ENCODE peak calls at places on chromosome 7, in five cellular contexts. P, B, C, O and A are unnamed samples.
A peak's percentile ranks its signal among the peaks of the same experiment; 100 is the strongest.

GRCh38 chr7:145700488-145700887 is 416.1 kb upstream of the CNTNAP2 start:
- DNase-seq in O (no peak), C (no peak), P (no peak), B (no peak), A (no peak)

GRCh38 chr7:28792858-28793257 is 165.3 kb downstream of the TRIL start:
- DNase-seq in O (no peak), B (no peak), C (no peak), P (no peak), A (no peak)

GRCh38 chr7:50206521-50207250 is 97.8 kb upstream of the IKZF1 start:
- DNase-seq in C (no peak), B (no peak), P (peak; percentile 80), O (no peak), A (no peak)

GRCh38 chr7:102412548-102412947 is 16.4 kb downstream of the PRKRIP1 start:
- DNase-seq in B (peak; percentile 66), P (peak; percentile 18), C (peak; percentile 62), O (peak; percentile 84), A (peak; percentile 86)

GRCh38 chr7:128361463-128362441 is at the start of gene PRRT4:
- DNase-seq in O (no peak), P (peak; percentile 50), C (peak; percentile 32), B (peak; percentile 38), A (no peak)

GRCh38 chr7:129536323-129536722 is 34.0 kb downstream of the SMKR1 start:
- DNase-seq in B (no peak), C (no peak), O (no peak), P (peak; percentile 7), A (no peak)

GRCh38 chr7:153951207-153951725 is 100.9 kb upstream of the DPP6 start:
- DNase-seq in P (no peak), O (no peak), B (no peak), C (no peak), A (no peak)

GRCh38 chr7:37359662-37360444 is 88.8 kb downstream of the ELMO1 start:
- DNase-seq in P (no peak), C (no peak), O (no peak), B (no peak), A (no peak)

GRCh38 chr7:75737856-75738603 is 711 bp downstream of the HIP1 start:
- DNase-seq in B (peak; percentile 34), C (no peak), O (no peak), P (no peak), A (no peak)

GRCh38 chr7:127907638-127908040 is 123.6 kb downstream of the LRRC4 start:
- DNase-seq in C (peak; percentile 86), B (no peak), P (no peak), O (no peak), A (no peak)

GRCh38 chr7:33258561-33258960 is 129.2 kb downstream of the BBS9 start:
- DNase-seq in B (no peak), O (no peak), P (no peak), C (no peak), A (no peak)

GRCh38 chr7:30992414-30992813 is 28.7 kb downstream of the GHRHR start:
- DNase-seq in B (no peak), P (no peak), C (no peak), O (no peak), A (no peak)

GRCh38 chr7:78437118-78437517 is 638.5 kb downstream of the PHTF2 start:
- DNase-seq in C (no peak), O (no peak), P (no peak), B (no peak), A (no peak)

GRCh38 chr7:117673367-117673766 is 193.5 kb downstream of the CFTR start:
- DNase-seq in B (peak; percentile 77), C (no peak), P (no peak), O (no peak), A (peak; percentile 76)

GRCh38 chr7:48045205-48045765 is 9.9 kb downstream of the C7orf57 start:
- DNase-seq in C (no peak), P (no peak), O (no peak), B (no peak), A (no peak)

GRCh38 chr7:103240806-103241205 is 56.4 kb upstream of the PMPCB start:
- DNase-seq in P (no peak), C (no peak), O (no peak), B (no peak), A (no peak)

GRCh38 chr7:24963218-24963617 is 16.8 kb downstream of the OSBPL3 start:
- DNase-seq in P (peak; percentile 35), O (no peak), C (no peak), B (no peak), A (peak; percentile 78)

GRCh38 chr7:42495251-42495650 is 258.2 kb upstream of the GLI3 start:
- DNase-seq in B (no peak), O (no peak), P (no peak), C (no peak), A (no peak)

GRCh38 chr7:55072251-55072650 is 53.4 kb downstream of the EGFR start:
- DNase-seq in O (no peak), P (no peak), B (no peak), C (no peak), A (no peak)

GRCh38 chr7:68488366-68489060 is 1109.8 kb upstream of the AUTS2 start:
- DNase-seq in B (no peak), O (no peak), C (no peak), P (no peak), A (no peak)

GRCh38 chr7:151117565-151117964 is 31.3 kb downstream of the AGAP3 start:
- DNase-seq in P (no peak), C (no peak), O (no peak), B (no peak), A (no peak)

GRCh38 chr7:56009695-56010094 is 41.5 kb downstream of the PSPH start:
- DNase-seq in B (no peak), P (no peak), O (no peak), C (no peak), A (peak; percentile 15)

GRCh38 chr7:30245913-30246312 is 38.5 kb upstream of the ZNRF2 start:
- DNase-seq in C (no peak), P (no peak), O (no peak), B (no peak), A (no peak)

GRCh38 chr7:90708841-90709317 is 112.8 kb downstream of the CDK14 start:
- DNase-seq in B (peak; percentile 42), O (no peak), C (peak; percentile 57), P (no peak), A (no peak)

GRCh38 chr7:84746347-84746746 is 440.5 kb downstream of the SEMA3D start:
- DNase-seq in P (no peak), C (no peak), O (no peak), B (no peak), A (no peak)

GRCh38 chr7:128879461-128879938 is 16.8 kb downstream of the ATP6V1F start:
- DNase-seq in O (no peak), B (no peak), P (no peak), C (no peak), A (peak; percentile 79)

GRCh38 chr7:137695494-137695893 is 151.3 kb downstream of the DGKI start:
- DNase-seq in C (no peak), B (no peak), O (no peak), P (no peak), A (no peak)

GRCh38 chr7:151631149-151631967 is 111.7 kb upstream of the RHEB start:
- DNase-seq in C (peak; percentile 56), B (peak; percentile 47), O (no peak), P (no peak), A (no peak)

GRCh38 chr7:105521027-105521730 is 892 bp downstream of the PUS7 start:
- DNase-seq in O (peak; percentile 83), C (peak; percentile 70), P (peak; percentile 59), B (peak; percentile 36), A (peak; percentile 92)

GRCh38 chr7:150451097-150451793 is 815 bp downstream of the GIMAP8 start:
- DNase-seq in O (peak; percentile 85), B (no peak), C (peak; percentile 54), P (peak; percentile 72), A (peak; percentile 90)

GRCh38 chr7:28621369-28621807 is 209.1 kb downstream of the CREB5 start:
- DNase-seq in O (no peak), P (no peak), B (no peak), C (no peak), A (no peak)

GRCh38 chr7:11232462-11232861 is 258.8 kb downstream of the PHF14 start:
- DNase-seq in C (no peak), P (no peak), B (no peak), O (no peak), A (no peak)

GRCh38 chr7:64686493-64687184 is 20.7 kb downstream of the ZNF107 start:
- DNase-seq in B (no peak), O (no peak), C (no peak), P (peak; percentile 38), A (no peak)

GRCh38 chr7:78020874-78021249 is 222.3 kb downstream of the PHTF2 start:
- DNase-seq in P (no peak), C (no peak), B (no peak), O (no peak), A (no peak)

GRCh38 chr7:98133181-98133580 is 26.5 kb downstream of the LMTK2 start:
- DNase-seq in B (no peak), C (no peak), O (no peak), P (peak; percentile 27), A (no peak)

GRCh38 chr7:46032936-46033335 is 111.9 kb upstream of the IGFBP3 start:
- DNase-seq in O (no peak), B (no peak), C (no peak), P (no peak), A (no peak)

GRCh38 chr7:54542920-54543539 is 855 bp downstream of the VSTM2A start:
- DNase-seq in O (no peak), B (peak; percentile 38), C (peak; percentile 10), P (no peak), A (no peak)

GRCh38 chr7:130957140-130957513 is 223.1 kb upstream of the KLF14 start:
- DNase-seq in O (no peak), B (no peak), P (no peak), C (peak; percentile 10), A (no peak)